ENCODE peak calls at places on chromosomes 7 and 10, in seven cellular contexts. One of them, this sample, is unnamed.

GRCh38 chr7:128389815-128390329 is 19.9 kb downstream of the IMPDH1 start:
- DNase-seq in C1 segment of cervical spinal cord: no peak
- DNase-seq in SJSA1: no peak
- DNase-seq in nucleus accumbens: no peak
- DNase-seq in AG08395: no peak
- DNase-seq in GM13976: no peak
- DNase-seq in OCI-M1: no peak
- DNase-seq in this sample: no peak

GRCh38 chr7:34357068-34357467 is 300.9 kb upstream of the NPSR1 start:
- DNase-seq in SJSA1: no peak
- DNase-seq in OCI-M1: peak
- DNase-seq in nucleus accumbens: no peak
- DNase-seq in GM13976: no peak
- DNase-seq in C1 segment of cervical spinal cord: no peak
- DNase-seq in AG08395: no peak
- DNase-seq in this sample: no peak

GRCh38 chr7:47795631-47796030 is 152.6 kb downstream of the PKD1L1 start:
- DNase-seq in nucleus accumbens: no peak
- DNase-seq in GM13976: no peak
- DNase-seq in OCI-M1: no peak
- DNase-seq in SJSA1: no peak
- DNase-seq in AG08395: peak
- DNase-seq in C1 segment of cervical spinal cord: no peak
- DNase-seq in this sample: no peak

GRCh38 chr7:47336178-47337020 is 245.5 kb downstream of the TNS3 start:
- DNase-seq in AG08395: peak
- DNase-seq in OCI-M1: no peak
- DNase-seq in C1 segment of cervical spinal cord: no peak
- DNase-seq in SJSA1: peak
- DNase-seq in nucleus accumbens: no peak
- DNase-seq in GM13976: no peak
- DNase-seq in this sample: no peak

GRCh38 chr10:83701799-83702198 is 437.5 kb upstream of the GHITM start:
- DNase-seq in SJSA1: no peak
- DNase-seq in nucleus accumbens: no peak
- DNase-seq in AG08395: no peak
- DNase-seq in GM13976: no peak
- DNase-seq in C1 segment of cervical spinal cord: no peak
- DNase-seq in OCI-M1: no peak
- DNase-seq in this sample: no peak

GRCh38 chr7:144747961-144748360 is 87.9 kb downstream of the TPK1 start:
- DNase-seq in OCI-M1: no peak
- DNase-seq in SJSA1: no peak
- DNase-seq in AG08395: no peak
- DNase-seq in C1 segment of cervical spinal cord: no peak
- DNase-seq in GM13976: no peak
- DNase-seq in nucleus accumbens: no peak
- DNase-seq in this sample: no peak

GRCh38 chr7:119197872-119198527 is 973.5 kb downstream of the ANKRD7 start:
- DNase-seq in AG08395: no peak
- DNase-seq in SJSA1: no peak
- DNase-seq in nucleus accumbens: no peak
- DNase-seq in C1 segment of cervical spinal cord: no peak
- DNase-seq in GM13976: peak
- DNase-seq in OCI-M1: peak
- DNase-seq in this sample: peak

GRCh38 chr10:108817572-108817971 is 1105.7 kb downstream of the XPNPEP1 start:
- DNase-seq in GM13976: no peak
- DNase-seq in AG08395: peak
- DNase-seq in C1 segment of cervical spinal cord: no peak
- DNase-seq in OCI-M1: no peak
- DNase-seq in nucleus accumbens: no peak
- DNase-seq in SJSA1: no peak
- DNase-seq in this sample: no peak

GRCh38 chr10:16843252-16843870 is 26.1 kb upstream of the RSU1 start:
- DNase-seq in GM13976: peak
- DNase-seq in nucleus accumbens: no peak
- DNase-seq in OCI-M1: peak
- DNase-seq in AG08395: peak
- DNase-seq in SJSA1: no peak
- DNase-seq in C1 segment of cervical spinal cord: no peak
- DNase-seq in this sample: peak

GRCh38 chr7:21370283-21370982 is 57.5 kb upstream of the SP4 start:
- DNase-seq in AG08395: no peak
- DNase-seq in SJSA1: no peak
- DNase-seq in GM13976: no peak
- DNase-seq in OCI-M1: no peak
- DNase-seq in C1 segment of cervical spinal cord: no peak
- DNase-seq in nucleus accumbens: no peak
- DNase-seq in this sample: no peak

GRCh38 chr7:50659329-50659965 is 94.2 kb upstream of the DDC start:
- DNase-seq in OCI-M1: no peak
- DNase-seq in AG08395: no peak
- DNase-seq in C1 segment of cervical spinal cord: no peak
- DNase-seq in GM13976: no peak
- DNase-seq in SJSA1: peak
- DNase-seq in nucleus accumbens: no peak
- DNase-seq in this sample: no peak

GRCh38 chr7:139560678-139561077 is 37.2 kb downstream of the CLEC2L start:
- DNase-seq in OCI-M1: no peak
- DNase-seq in GM13976: no peak
- DNase-seq in C1 segment of cervical spinal cord: no peak
- DNase-seq in SJSA1: no peak
- DNase-seq in nucleus accumbens: no peak
- DNase-seq in AG08395: no peak
- DNase-seq in this sample: no peak

GRCh38 chr10:77810446-77811335 is 115.9 kb downstream of the DLG5 start:
- DNase-seq in OCI-M1: no peak
- DNase-seq in AG08395: no peak
- DNase-seq in nucleus accumbens: no peak
- DNase-seq in GM13976: no peak
- DNase-seq in SJSA1: no peak
- DNase-seq in C1 segment of cervical spinal cord: no peak
- DNase-seq in this sample: no peak

GRCh38 chr10:122388287-122388997 is 13.9 kb downstream of the PLEKHA1 start:
- DNase-seq in AG08395: no peak
- DNase-seq in nucleus accumbens: no peak
- DNase-seq in SJSA1: no peak
- DNase-seq in GM13976: no peak
- DNase-seq in C1 segment of cervical spinal cord: no peak
- DNase-seq in OCI-M1: no peak
- DNase-seq in this sample: no peak

GRCh38 chr7:47950714-47951113 is 2.4 kb upstream of the PKD1L1 start:
- DNase-seq in SJSA1: no peak
- DNase-seq in OCI-M1: no peak
- DNase-seq in C1 segment of cervical spinal cord: no peak
- DNase-seq in GM13976: no peak
- DNase-seq in nucleus accumbens: no peak
- DNase-seq in AG08395: no peak
- DNase-seq in this sample: no peak

GRCh38 chr10:21519981-21520436 is 5.5 kb downstream of the SKIDA1 start:
- DNase-seq in AG08395: peak
- DNase-seq in nucleus accumbens: no peak
- DNase-seq in C1 segment of cervical spinal cord: no peak
- DNase-seq in SJSA1: no peak
- DNase-seq in GM13976: no peak
- DNase-seq in OCI-M1: peak
- DNase-seq in this sample: no peak

GRCh38 chr10:113550365-113550764 is 2.5 kb upstream of the HABP2 start:
- DNase-seq in C1 segment of cervical spinal cord: no peak
- DNase-seq in SJSA1: no peak
- DNase-seq in AG08395: no peak
- DNase-seq in nucleus accumbens: no peak
- DNase-seq in GM13976: no peak
- DNase-seq in OCI-M1: no peak
- DNase-seq in this sample: no peak

GRCh38 chr10:6072215-6072941 is 10.2 kb upstream of the IL2RA start:
- DNase-seq in AG08395: no peak
- DNase-seq in C1 segment of cervical spinal cord: no peak
- DNase-seq in nucleus accumbens: no peak
- DNase-seq in GM13976: peak
- DNase-seq in SJSA1: no peak
- DNase-seq in OCI-M1: no peak
- DNase-seq in this sample: no peak

GRCh38 chr10:86635402-86635801 is 18.9 kb upstream of the OPN4 start:
- DNase-seq in OCI-M1: no peak
- DNase-seq in GM13976: no peak
- DNase-seq in AG08395: peak
- DNase-seq in SJSA1: no peak
- DNase-seq in nucleus accumbens: no peak
- DNase-seq in C1 segment of cervical spinal cord: no peak
- DNase-seq in this sample: no peak

GRCh38 chr10:131676046-131676445 is 224.8 kb upstream of the PPP2R2D start:
- DNase-seq in OCI-M1: no peak
- DNase-seq in nucleus accumbens: no peak
- DNase-seq in GM13976: no peak
- DNase-seq in SJSA1: no peak
- DNase-seq in C1 segment of cervical spinal cord: no peak
- DNase-seq in AG08395: no peak
- DNase-seq in this sample: no peak

GRCh38 chr7:48295572-48295971 is 124.3 kb downstream of the ABCA13 start:
- DNase-seq in SJSA1: no peak
- DNase-seq in nucleus accumbens: no peak
- DNase-seq in AG08395: no peak
- DNase-seq in GM13976: no peak
- DNase-seq in C1 segment of cervical spinal cord: no peak
- DNase-seq in OCI-M1: no peak
- DNase-seq in this sample: no peak